ENCODE peak calls at places on chromosomes 16 and 17, in four cellular contexts. P is Right ventricle myocardium superior; Q is CD8-positive, alpha-beta T cell; G is RPMI8226. O is an unnamed sample.

GRCh38 chr17:79074650-79075432 is at the start of gene ENGASE:
- DNase-seq in Q (peak), G (peak), P (peak), O (peak)

GRCh38 chr17:47325176-47325575 is 1.4 kb downstream of the EFCAB13 start:
- DNase-seq in Q (no peak), P (no peak), G (no peak), O (no peak)

GRCh38 chr17:69819316-69820087 is 255.5 kb upstream of the KCNJ16 start:
- DNase-seq in P (no peak), G (no peak), Q (no peak), O (no peak)

GRCh38 chr17:63841350-63842172 is 924 bp downstream of the SMARCD2 start:
- DNase-seq in G (peak), Q (no peak), P (peak), O (peak)

GRCh38 chr16:24151482-24151939 is 104.6 kb upstream of the CACNG3 start:
- DNase-seq in P (no peak), G (no peak), Q (no peak), O (no peak)

GRCh38 chr16:3652373-3653037 is 2.0 kb upstream of the DNASE1 start:
- DNase-seq in G (no peak), P (peak), Q (no peak), O (no peak)

GRCh38 chr17:51085150-51085805 is 35.4 kb downstream of the SPAG9 start:
- DNase-seq in Q (no peak), G (no peak), P (no peak), O (no peak)

GRCh38 chr16:35176449-35176848 is 1717.0 kb downstream of the TP53TG3F start:
- DNase-seq in G (no peak), Q (no peak), P (peak), O (peak)

GRCh38 chr17:62090021-62090824 is 25.1 kb upstream of the MED13 start:
- DNase-seq in G (no peak), P (no peak), Q (no peak), O (no peak)

GRCh38 chr16:242281-242680 is 7.7 kb downstream of the FAM234A start:
- DNase-seq in P (no peak), Q (no peak), G (no peak), O (no peak)

O was measured in left ventricle myocardium superior.